ENCODE peak calls at places on chromosomes 4 and X, in four cellular contexts. One of them, this sample, is unnamed.

GRCh38 chr4:103075435-103075893 is 1.1 kb downstream of the SLC9B2 start:
- DNase-seq in AG08395: peak; percentile 19
- DNase-seq in NCI-H460: no peak
- DNase-seq in neuronal stem cell: no peak
- DNase-seq in this sample: peak; percentile 51

GRCh38 chr4:15375707-15376106 is 52.1 kb upstream of the C1QTNF7 start:
- DNase-seq in NCI-H460: no peak
- DNase-seq in AG08395: no peak
- DNase-seq in neuronal stem cell: no peak
- DNase-seq in this sample: no peak

GRCh38 chrX:9610774-9611392 is 146.0 kb downstream of the TBL1X start:
- DNase-seq in neuronal stem cell: no peak
- DNase-seq in AG08395: peak; percentile 7
- DNase-seq in NCI-H460: no peak
- DNase-seq in this sample: no peak

GRCh38 chrX:70168238-70169188 is 8.8 kb upstream of the DGAT2L6 start:
- DNase-seq in NCI-H460: no peak
- DNase-seq in AG08395: peak; percentile 70
- DNase-seq in neuronal stem cell: no peak
- DNase-seq in this sample: peak; percentile 60

GRCh38 chr4:85644061-85644460 is 169.1 kb downstream of the ARHGAP24 start:
- DNase-seq in AG08395: no peak
- DNase-seq in NCI-H460: no peak
- DNase-seq in neuronal stem cell: no peak
- DNase-seq in this sample: no peak

GRCh38 chr4:126451237-126451885 is 1136.6 kb downstream of the FAT4 start:
- DNase-seq in AG08395: peak; percentile 54
- DNase-seq in neuronal stem cell: no peak
- DNase-seq in NCI-H460: no peak
- DNase-seq in this sample: no peak

GRCh38 chrX:86322913-86323312 is 174.7 kb downstream of the DACH2 start:
- DNase-seq in NCI-H460: no peak
- DNase-seq in neuronal stem cell: no peak
- DNase-seq in AG08395: no peak
- DNase-seq in this sample: no peak

GRCh38 chr4:186918466-186918865 is 194.8 kb upstream of the FAT1 start:
- DNase-seq in AG08395: no peak
- DNase-seq in NCI-H460: no peak
- DNase-seq in neuronal stem cell: no peak
- DNase-seq in this sample: no peak

This sample was measured in hepatic stellate cell.